ENCODE peak calls at places on chromosomes 3 and 15, in five cellular contexts. One of them, this sample, is unnamed.

GRCh38 chr15:44569316-44569715 is 32.4 kb downstream of the EIF3J start:
- DNase-seq in A549: no peak
- DNase-seq in tibial artery: no peak
- DNase-seq in astrocyte: no peak
- DNase-seq in RWPE1: no peak
- DNase-seq in this sample: no peak

GRCh38 chr3:193028283-193028682 is 110.6 kb upstream of the MB21D2 start:
- DNase-seq in A549: no peak
- DNase-seq in tibial artery: no peak
- DNase-seq in astrocyte: no peak
- DNase-seq in RWPE1: no peak
- DNase-seq in this sample: no peak

GRCh38 chr3:159884661-159885402 is 103.8 kb upstream of the IL12A start:
- DNase-seq in A549: peak; percentile 44
- DNase-seq in tibial artery: no peak
- DNase-seq in astrocyte: no peak
- DNase-seq in RWPE1: peak; percentile 44
- DNase-seq in this sample: no peak

GRCh38 chr3:53844262-53845102 is 1.7 kb downstream of the CHDH start:
- DNase-seq in A549: no peak
- DNase-seq in tibial artery: no peak
- DNase-seq in astrocyte: no peak
- DNase-seq in RWPE1: no peak
- DNase-seq in this sample: no peak

GRCh38 chr3:99686955-99687612 is 48.7 kb downstream of the COL8A1 start:
- DNase-seq in A549: peak; percentile 53
- DNase-seq in tibial artery: peak; percentile 81
- DNase-seq in astrocyte: no peak
- DNase-seq in RWPE1: peak; percentile 54
- DNase-seq in this sample: peak; percentile 47

GRCh38 chr15:47673343-47673761 is 44.0 kb upstream of the SEMA6D start:
- DNase-seq in A549: no peak
- DNase-seq in tibial artery: no peak
- DNase-seq in astrocyte: no peak
- DNase-seq in RWPE1: no peak
- DNase-seq in this sample: no peak

GRCh38 chr3:55357796-55358195 is 129.3 kb downstream of the WNT5A start:
- DNase-seq in A549: no peak
- DNase-seq in tibial artery: no peak
- DNase-seq in astrocyte: no peak
- DNase-seq in RWPE1: no peak
- DNase-seq in this sample: no peak

GRCh38 chr3:156619376-156619775 is 55.0 kb upstream of the TIPARP start:
- DNase-seq in A549: no peak
- DNase-seq in tibial artery: no peak
- DNase-seq in astrocyte: peak; percentile 32
- DNase-seq in RWPE1: no peak
- DNase-seq in this sample: no peak

GRCh38 chr3:43349759-43350158 is 63.4 kb downstream of the SNRK start:
- DNase-seq in A549: no peak
- DNase-seq in tibial artery: no peak
- DNase-seq in astrocyte: peak; percentile 66
- DNase-seq in RWPE1: no peak
- DNase-seq in this sample: no peak

GRCh38 chr3:177211503-177212277 is 14.4 kb upstream of the TBL1XR1 start:
- DNase-seq in A549: peak; percentile 74
- DNase-seq in tibial artery: no peak
- DNase-seq in astrocyte: no peak
- DNase-seq in RWPE1: peak; percentile 21
- DNase-seq in this sample: no peak

GRCh38 chr15:79942656-79943481 is 28.1 kb downstream of the BCL2A1 start:
- DNase-seq in A549: peak; percentile 73
- DNase-seq in tibial artery: no peak
- DNase-seq in astrocyte: peak; percentile 51
- DNase-seq in RWPE1: no peak
- DNase-seq in this sample: no peak

GRCh38 chr3:53705024-53705750 is 141.0 kb downstream of the CHDH start:
- DNase-seq in A549: no peak
- DNase-seq in tibial artery: no peak
- DNase-seq in astrocyte: peak; percentile 6
- DNase-seq in RWPE1: no peak
- DNase-seq in this sample: no peak

GRCh38 chr3:79521221-79521848 is 246.5 kb downstream of the ROBO1 start:
- DNase-seq in A549: peak; percentile 55
- DNase-seq in tibial artery: no peak
- DNase-seq in astrocyte: peak; percentile 14
- DNase-seq in RWPE1: peak; percentile 13
- DNase-seq in this sample: no peak

GRCh38 chr3:74531491-74531890 is 83.0 kb downstream of the CNTN3 start:
- DNase-seq in A549: no peak
- DNase-seq in tibial artery: no peak
- DNase-seq in astrocyte: no peak
- DNase-seq in RWPE1: no peak
- DNase-seq in this sample: no peak

GRCh38 chr3:140719841-140720240 is 42.0 kb downstream of the TRIM42 start:
- DNase-seq in A549: no peak
- DNase-seq in tibial artery: no peak
- DNase-seq in astrocyte: no peak
- DNase-seq in RWPE1: no peak
- DNase-seq in this sample: no peak

GRCh38 chr3:83877909-83878308 is 1080.9 kb upstream of the CADM2 start:
- DNase-seq in A549: no peak
- DNase-seq in tibial artery: no peak
- DNase-seq in astrocyte: peak; percentile 23
- DNase-seq in RWPE1: no peak
- DNase-seq in this sample: no peak

GRCh38 chr3:59654120-59654952 is 604.5 kb upstream of the CFAP20DC start:
- DNase-seq in A549: no peak
- DNase-seq in tibial artery: no peak
- DNase-seq in astrocyte: peak; percentile 26
- DNase-seq in RWPE1: peak; percentile 20
- DNase-seq in this sample: no peak

GRCh38 chr15:101358895-101359294 is 63.8 kb upstream of the SNRPA1 start:
- DNase-seq in A549: no peak
- DNase-seq in tibial artery: peak; percentile 38
- DNase-seq in astrocyte: no peak
- DNase-seq in RWPE1: peak; percentile 96
- DNase-seq in this sample: no peak

GRCh38 chr3:121153851-121154250 is 245.8 kb downstream of the STXBP5L start:
- DNase-seq in A549: no peak
- DNase-seq in tibial artery: no peak
- DNase-seq in astrocyte: no peak
- DNase-seq in RWPE1: no peak
- DNase-seq in this sample: no peak

GRCh38 chr3:125120370-125121122 is 64.7 kb upstream of the HEG1 start:
- DNase-seq in A549: no peak
- DNase-seq in tibial artery: no peak
- DNase-seq in astrocyte: peak; percentile 54
- DNase-seq in RWPE1: no peak
- DNase-seq in this sample: no peak

DNA sequence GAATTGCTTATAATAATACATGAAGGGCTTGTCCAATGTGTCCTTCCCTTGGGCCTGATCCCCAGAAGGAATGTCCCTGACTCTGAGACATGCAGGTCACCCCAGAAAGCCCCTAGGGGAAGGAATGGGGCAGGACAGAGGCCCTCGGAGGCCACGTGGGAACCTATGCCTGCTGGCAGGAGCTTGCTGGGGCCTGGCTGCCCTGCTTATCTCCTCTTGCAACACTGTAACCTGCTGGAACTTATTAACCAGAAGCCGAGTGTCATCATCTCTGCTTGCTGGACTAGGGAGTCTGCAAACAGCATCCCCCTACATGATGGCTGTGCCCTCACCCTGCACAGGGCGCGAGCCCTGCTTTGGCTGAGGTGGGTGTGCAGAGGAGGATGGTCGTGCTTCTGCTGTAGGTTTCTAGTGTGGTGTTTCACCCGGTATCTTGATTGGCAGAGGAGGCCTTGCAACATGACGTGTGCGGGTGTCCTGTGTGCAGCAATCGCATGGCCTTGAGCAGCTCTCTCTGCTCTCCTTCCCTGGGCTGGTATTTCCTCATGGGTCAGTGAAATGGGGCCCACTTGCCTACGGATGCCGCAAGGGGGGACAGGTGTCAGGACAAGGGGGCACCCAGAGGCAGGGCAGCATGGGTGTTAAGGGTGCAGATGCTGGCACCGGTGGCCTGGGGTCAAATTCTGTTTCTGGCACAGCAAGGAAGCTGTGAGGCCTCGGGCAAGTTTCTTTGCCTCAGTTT is 5.0 kb downstream of the CHST13 start:
- DNase-seq in A549: peak; percentile 48
- DNase-seq in tibial artery: no peak
- DNase-seq in astrocyte: no peak
- DNase-seq in RWPE1: no peak
- DNase-seq in this sample: peak; percentile 53
- TF ChIP-seq CTCF in A549: no peak
- TF ChIP-seq CTCF in tibial artery: no peak
- TF ChIP-seq CTCF in astrocyte: no peak
- TF ChIP-seq CTCF in RWPE1: no peak
- TF ChIP-seq CTCF in this sample: peak; percentile 62

GRCh38 chr15:68546318-68546717 is 32.5 kb upstream of the CORO2B start:
- DNase-seq in A549: no peak
- DNase-seq in tibial artery: no peak
- DNase-seq in astrocyte: no peak
- DNase-seq in RWPE1: no peak
- DNase-seq in this sample: no peak
- TF ChIP-seq CTCF in A549: no peak
- TF ChIP-seq CTCF in tibial artery: no peak
- TF ChIP-seq CTCF in astrocyte: no peak
- TF ChIP-seq CTCF in RWPE1: no peak
- TF ChIP-seq CTCF in this sample: no peak

DNA sequence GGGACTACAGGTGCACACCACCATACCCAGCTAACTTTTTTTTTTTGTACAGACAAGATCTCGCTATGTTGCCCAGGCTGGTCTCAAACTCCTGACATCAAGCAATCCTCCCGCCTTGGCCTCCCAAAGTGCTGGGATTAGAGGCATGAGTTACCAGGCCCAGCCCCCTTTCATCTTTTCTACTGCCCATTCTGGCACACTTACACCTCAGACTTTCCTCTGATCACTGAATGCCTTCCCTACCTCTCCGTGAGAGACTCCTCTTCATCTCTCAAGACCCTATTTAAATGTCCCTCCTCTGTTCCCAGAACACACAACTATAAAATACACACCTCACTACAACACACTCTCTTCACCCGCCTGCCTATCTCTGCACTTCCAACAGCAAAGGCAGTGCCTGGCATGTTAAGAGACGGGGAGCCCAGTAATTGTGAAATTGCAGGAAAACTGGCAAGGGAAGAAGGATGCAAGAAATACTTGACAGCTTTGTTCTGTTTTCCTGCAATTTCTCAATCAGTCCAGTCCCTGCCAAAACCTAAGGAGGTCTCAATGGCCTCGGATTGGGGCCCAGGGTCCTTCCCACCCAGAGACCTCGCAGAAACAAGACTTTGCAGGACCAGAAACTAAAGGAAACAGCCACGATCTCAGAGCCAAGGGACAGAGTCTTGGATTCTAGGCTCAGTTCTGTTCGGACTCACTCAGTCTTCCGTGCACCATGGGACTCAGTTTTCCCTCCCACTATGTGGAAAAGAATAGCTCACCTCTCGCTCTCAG is 869 bp downstream of the RRP9 start:
- DNase-seq in A549: no peak
- DNase-seq in tibial artery: peak; percentile 61
- DNase-seq in astrocyte: no peak
- DNase-seq in RWPE1: no peak
- DNase-seq in this sample: no peak
- TF ChIP-seq CTCF in A549: no peak
- TF ChIP-seq CTCF in tibial artery: no peak
- TF ChIP-seq CTCF in astrocyte: no peak
- TF ChIP-seq CTCF in RWPE1: no peak
- TF ChIP-seq CTCF in this sample: no peak

DNA sequence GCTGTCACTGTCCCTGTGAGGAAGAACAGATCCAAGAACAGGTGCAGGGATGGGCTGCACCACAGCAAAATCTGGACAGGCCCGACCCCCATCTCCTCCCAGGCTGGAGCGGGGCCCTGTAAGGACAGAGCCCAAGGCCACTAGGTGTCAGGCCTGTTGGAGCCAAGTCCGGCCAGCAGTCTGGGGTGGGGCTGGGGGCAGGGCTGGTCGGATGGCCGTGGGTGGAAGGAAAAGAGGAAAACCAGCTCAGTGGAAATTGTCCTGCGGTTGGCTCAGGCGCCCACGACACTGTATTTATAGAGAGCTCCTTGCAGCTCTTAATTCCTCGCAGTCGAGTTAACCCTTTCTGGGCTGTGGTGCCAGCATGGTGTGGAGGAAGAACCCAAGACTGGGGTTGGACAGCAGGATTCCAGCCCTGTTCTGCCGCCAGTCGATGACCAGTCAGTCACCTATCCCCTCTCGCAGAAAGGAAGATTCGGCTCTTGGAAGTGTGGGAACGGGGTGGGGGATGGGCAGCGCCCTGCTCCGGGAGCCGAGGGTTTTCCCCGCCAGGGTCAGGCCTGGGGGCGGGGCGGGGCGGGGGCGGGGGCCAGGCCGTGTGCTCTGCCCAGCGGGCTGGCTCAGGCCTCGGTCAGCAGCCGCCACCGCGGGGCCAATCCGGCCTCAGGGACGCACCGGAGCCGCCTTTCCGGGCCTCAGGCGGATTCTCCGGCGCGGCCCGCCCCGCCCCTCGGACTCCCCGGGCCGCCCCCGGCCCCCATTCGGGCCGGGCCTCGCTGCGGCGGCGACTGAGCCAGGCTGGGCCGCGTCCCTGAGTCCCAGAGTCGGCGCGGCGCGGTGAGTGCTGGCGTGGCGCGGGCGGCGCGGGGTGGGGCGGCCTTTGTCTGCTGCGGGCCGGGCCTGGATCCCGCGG is at the start of gene CD276:
- DNase-seq in A549: peak; percentile 47
- DNase-seq in tibial artery: peak; percentile 93
- DNase-seq in astrocyte: peak; percentile 64
- DNase-seq in RWPE1: peak; percentile 77
- DNase-seq in this sample: peak; percentile 68
- TF ChIP-seq CTCF in A549: no peak
- TF ChIP-seq CTCF in tibial artery: peak; percentile 25
- TF ChIP-seq CTCF in astrocyte: no peak
- TF ChIP-seq CTCF in RWPE1: peak; percentile 17
- TF ChIP-seq CTCF in this sample: peak; percentile 32

DNA sequence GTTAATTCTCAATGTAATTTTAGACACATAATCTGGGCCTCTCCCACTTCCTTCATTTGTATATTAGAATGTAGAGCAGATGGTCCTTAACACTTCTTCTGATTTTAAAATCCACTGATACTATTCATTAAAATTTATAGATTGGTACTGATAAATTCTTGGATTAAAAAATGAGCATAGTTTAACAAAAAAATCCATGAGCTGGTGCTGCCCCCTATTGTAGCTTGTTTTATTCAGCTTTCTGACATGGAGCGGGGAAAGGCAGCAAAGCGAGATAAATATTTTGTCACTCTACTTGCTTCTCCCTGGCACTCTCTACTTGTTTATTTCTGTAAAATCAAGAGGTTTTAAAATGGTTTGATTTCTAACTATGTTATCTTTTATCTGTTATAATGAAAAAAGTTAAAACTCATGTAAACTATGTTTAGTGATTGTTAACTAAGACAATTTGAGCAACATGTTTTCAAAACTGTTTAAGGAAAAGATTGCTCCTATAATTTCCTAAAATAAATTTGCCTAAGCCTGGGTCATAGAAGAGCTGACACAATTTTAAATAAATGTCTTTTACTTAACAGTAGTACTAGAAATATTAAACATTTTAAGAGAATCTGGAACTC is 26.5 kb upstream of the PLOD2 start:
- DNase-seq in A549: peak; percentile 50
- DNase-seq in tibial artery: no peak
- DNase-seq in astrocyte: no peak
- DNase-seq in RWPE1: peak; percentile 26
- DNase-seq in this sample: no peak
- TF ChIP-seq CTCF in A549: peak; percentile 88
- TF ChIP-seq CTCF in tibial artery: peak; percentile 59
- TF ChIP-seq CTCF in astrocyte: peak; percentile 73
- TF ChIP-seq CTCF in RWPE1: peak; percentile 65
- TF ChIP-seq CTCF in this sample: peak; percentile 68

This sample was measured in progenitor cell of endocrine pancreas.